ENCODE peak calls at places on chromosomes 12 and 14, in four cellular contexts. Q, M, I and N are unnamed samples.

GRCh38 chr12:50201987-50202521 is 34.9 kb upstream of the CERS5 start:
- DNase-seq in Q (no peak), M (no peak), I (peak), N (peak)

GRCh38 chr14:67940476-67940875 is 120.9 kb downstream of the RAD51B start:
- DNase-seq in Q (no peak), M (no peak), I (peak), N (peak)

GRCh38 chr12:8156845-8157244 is at the start of gene ZNF705A:
- DNase-seq in Q (no peak), M (no peak), I (peak), N (peak)

GRCh38 chr12:103799504-103800251 is 41.4 kb downstream of the NT5DC3 start:
- DNase-seq in Q (no peak), M (peak), I (peak), N (peak)

GRCh38 chr14:67487937-67488893 is at the start of gene TMEM229B:
- DNase-seq in Q (peak), M (peak), I (no peak), N (peak)

GRCh38 chr14:75896341-75896740 is 85.5 kb downstream of the TGFB3 start:
- DNase-seq in Q (no peak), M (no peak), I (no peak), N (peak)

GRCh38 chr14:34251662-34252061 is 210.4 kb downstream of the SPTSSA start:
- DNase-seq in Q (no peak), M (no peak), I (no peak), N (no peak)

GRCh38 chr14:50821471-50822464 is 9.2 kb downstream of the NIN start:
- DNase-seq in Q (peak), M (peak), I (no peak), N (no peak)

GRCh38 chr14:93977790-93978581 is 1.6 kb upstream of the ASB2 start:
- DNase-seq in Q (peak), M (no peak), I (no peak), N (no peak)

GRCh38 chr14:55731881-55732498 is 152.0 kb downstream of the KTN1 start:
- DNase-seq in Q (peak), M (no peak), I (peak), N (peak)

GRCh38 chr14:99730876-99731351 is 46.8 kb downstream of the CYP46A1 start:
- DNase-seq in Q (no peak), M (peak), I (no peak), N (no peak)

GRCh38 chr12:79252358-79253075 is 387.9 kb downstream of the SYT1 start:
- DNase-seq in Q (no peak), M (no peak), I (peak), N (no peak)

GRCh38 chr12:113135178-113136127 is at the start of gene RASAL1:
- DNase-seq in Q (no peak), M (no peak), I (no peak), N (no peak)

GRCh38 chr12:53961025-53961761 is 6.5 kb downstream of the HOXC12 start:
- DNase-seq in Q (no peak), M (no peak), I (no peak), N (no peak)

GRCh38 chr12:123389560-123390351 is 5.8 kb downstream of the KMT5A start:
- DNase-seq in Q (peak), M (peak), I (no peak), N (peak)

GRCh38 chr12:69329669-69330428 is 18.3 kb upstream of the LYZ start:
- DNase-seq in Q (no peak), M (no peak), I (no peak), N (no peak)

GRCh38 chr14:91945776-91946305 is 1.7 kb downstream of the FBLN5 start:
- DNase-seq in Q (no peak), M (no peak), I (no peak), N (no peak)

GRCh38 chr14:55084648-55085441 is 33.4 kb downstream of the MAPK1IP1L start:
- DNase-seq in Q (no peak), M (no peak), I (no peak), N (no peak)

GRCh38 chr14:67583711-67584644 is 16.1 kb downstream of the PIGH start:
- DNase-seq in Q (peak), M (no peak), I (peak), N (peak)

GRCh38 chr12:63980211-63980610 is 135.7 kb downstream of the SRGAP1 start:
- DNase-seq in Q (no peak), M (no peak), I (no peak), N (no peak)

GRCh38 chr12:31759621-31760459 is 31.0 kb upstream of the AMN1 start:
- DNase-seq in Q (no peak), M (no peak), I (no peak), N (no peak)

GRCh38 chr12:51960890-51961289 is 9.4 kb downstream of the ACVR1B start:
- DNase-seq in Q (no peak), M (no peak), I (no peak), N (no peak)

GRCh38 chr12:119676573-119676972 is 8.6 kb downstream of the PRKAB1 start:
- DNase-seq in Q (no peak), M (no peak), I (no peak), N (no peak)
- TF ChIP-seq CTCF in Q (no peak), M (no peak), I (no peak), N (no peak)

GRCh38 chr14:61560323-61560722 is 135.0 kb upstream of the HIF1A start:
- DNase-seq in Q (no peak), M (no peak), I (peak), N (peak)

GRCh38 chr14:61558271-61558670 is 137.0 kb upstream of the HIF1A start:
- DNase-seq in Q (no peak), M (no peak), I (no peak), N (peak)

GRCh38 chr14:61557854-61558253 is 137.5 kb upstream of the HIF1A start:
- DNase-seq in Q (no peak), M (no peak), I (no peak), N (no peak)

GRCh38 chr14:61561144-61561543 is 134.2 kb upstream of the HIF1A start:
- DNase-seq in Q (no peak), M (no peak), I (peak), N (peak)

DNA sequence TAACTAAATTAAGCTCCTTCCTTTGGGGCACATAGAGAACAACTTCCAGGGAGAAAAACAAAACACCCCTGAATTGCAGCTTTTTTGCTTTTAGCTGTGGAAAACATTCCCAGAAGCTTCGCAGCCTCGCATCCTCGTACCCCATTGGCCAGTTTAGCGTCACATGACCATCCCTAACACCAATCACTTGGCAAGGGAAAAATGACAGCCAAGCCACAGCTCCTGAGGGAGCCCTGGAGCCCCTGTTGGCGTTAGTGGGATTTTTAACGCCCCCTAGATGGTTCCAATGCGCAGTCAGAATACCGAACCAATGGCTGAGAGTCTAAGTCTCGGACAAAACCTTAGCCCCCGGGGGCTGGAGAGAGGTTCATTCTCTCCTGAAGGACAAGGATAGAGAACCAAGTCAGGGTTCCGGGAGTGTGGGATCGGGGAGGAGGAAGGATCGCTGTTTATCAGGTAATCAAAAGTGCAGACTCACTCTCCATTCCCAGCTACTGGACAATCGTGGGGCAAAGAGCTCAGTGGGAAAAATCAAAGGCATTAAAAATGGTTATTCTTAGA is 135.6 kb upstream of the HIF1A start:
- DNase-seq in Q (no peak), M (no peak), I (no peak), N (no peak)
- H3K4me3 ChIP-seq in Q (no peak), M (no peak), I (no peak), N (no peak)

GRCh38 chr12:57031228-57031670 is 14.9 kb upstream of the TAC3 start:
- DNase-seq in Q (peak), M (no peak), I (no peak), N (no peak)
- TF ChIP-seq CTCF in Q (peak), M (no peak), I (no peak), N (no peak)

GRCh38 chr14:105060751-105061427 is 4.3 kb downstream of the GPR132 start:
- DNase-seq in Q (no peak), M (peak), I (no peak), N (no peak)
- H3K4me3 ChIP-seq in Q (no peak), M (peak), I (no peak), N (no peak)